ENCODE peak calls at places on chromosomes 5 and 9, in six cellular contexts. One of them, this sample, is unnamed.

GRCh38 chr5:137630216-137630971 is 105.5 kb downstream of the KLHL3 start:
- DNase-seq in NCI-H2029: no peak
- DNase-seq in DMS79 treated with DMSO at 0.1 percent for 48 hours: no peak
- DNase-seq in aorta: no peak
- DNase-seq in NCI-H510A treated with DMSO at 0.1 percent for 48 hours: no peak
- DNase-seq in CMK: no peak
- DNase-seq in this sample: no peak

GRCh38 chr9:98168952-98169488 is 23.4 kb downstream of the CORO2A start:
- DNase-seq in NCI-H2029: no peak
- DNase-seq in DMS79 treated with DMSO at 0.1 percent for 48 hours: no peak
- DNase-seq in aorta: no peak
- DNase-seq in NCI-H510A treated with DMSO at 0.1 percent for 48 hours: peak
- DNase-seq in CMK: peak
- DNase-seq in this sample: no peak

GRCh38 chr9:133738039-133738805 is at the start of gene SARDH:
- DNase-seq in NCI-H2029: peak
- DNase-seq in DMS79 treated with DMSO at 0.1 percent for 48 hours: peak
- DNase-seq in aorta: peak
- DNase-seq in NCI-H510A treated with DMSO at 0.1 percent for 48 hours: peak
- DNase-seq in CMK: peak
- DNase-seq in this sample: peak

GRCh38 chr9:107755267-107755666 is 265.7 kb upstream of the KLF4 start:
- DNase-seq in NCI-H2029: no peak
- DNase-seq in DMS79 treated with DMSO at 0.1 percent for 48 hours: no peak
- DNase-seq in aorta: no peak
- DNase-seq in NCI-H510A treated with DMSO at 0.1 percent for 48 hours: no peak
- DNase-seq in CMK: no peak
- DNase-seq in this sample: no peak

GRCh38 chr5:80990527-80990926 is 30.4 kb downstream of the RASGRF2 start:
- DNase-seq in NCI-H2029: no peak
- DNase-seq in DMS79 treated with DMSO at 0.1 percent for 48 hours: no peak
- DNase-seq in aorta: no peak
- DNase-seq in NCI-H510A treated with DMSO at 0.1 percent for 48 hours: no peak
- DNase-seq in CMK: no peak
- DNase-seq in this sample: no peak

GRCh38 chr9:84140535-84141101 is 160.0 kb downstream of the RMI1 start:
- DNase-seq in NCI-H2029: peak
- DNase-seq in DMS79 treated with DMSO at 0.1 percent for 48 hours: no peak
- DNase-seq in aorta: peak
- DNase-seq in NCI-H510A treated with DMSO at 0.1 percent for 48 hours: peak
- DNase-seq in CMK: no peak
- DNase-seq in this sample: no peak

GRCh38 chr5:156456857-156457256 is 129.9 kb downstream of the SGCD start:
- DNase-seq in NCI-H2029: no peak
- DNase-seq in DMS79 treated with DMSO at 0.1 percent for 48 hours: no peak
- DNase-seq in aorta: no peak
- DNase-seq in NCI-H510A treated with DMSO at 0.1 percent for 48 hours: no peak
- DNase-seq in CMK: no peak
- DNase-seq in this sample: no peak

GRCh38 chr9:115997923-115998322 is 155.7 kb upstream of the PAPPA start:
- DNase-seq in NCI-H2029: peak
- DNase-seq in DMS79 treated with DMSO at 0.1 percent for 48 hours: no peak
- DNase-seq in aorta: no peak
- DNase-seq in NCI-H510A treated with DMSO at 0.1 percent for 48 hours: no peak
- DNase-seq in CMK: no peak
- DNase-seq in this sample: no peak

GRCh38 chr5:107887181-107887580 is 216.4 kb upstream of the EFNA5 start:
- DNase-seq in NCI-H2029: no peak
- DNase-seq in DMS79 treated with DMSO at 0.1 percent for 48 hours: no peak
- DNase-seq in aorta: no peak
- DNase-seq in NCI-H510A treated with DMSO at 0.1 percent for 48 hours: no peak
- DNase-seq in CMK: no peak
- DNase-seq in this sample: no peak

GRCh38 chr5:9782806-9783560 is 152.8 kb upstream of the TAS2R1 start:
- DNase-seq in NCI-H2029: no peak
- DNase-seq in DMS79 treated with DMSO at 0.1 percent for 48 hours: no peak
- DNase-seq in aorta: no peak
- DNase-seq in NCI-H510A treated with DMSO at 0.1 percent for 48 hours: no peak
- DNase-seq in CMK: no peak
- DNase-seq in this sample: no peak

GRCh38 chr5:178832618-178833201 is 27.0 kb upstream of the ZNF354B start:
- DNase-seq in NCI-H2029: no peak
- DNase-seq in DMS79 treated with DMSO at 0.1 percent for 48 hours: no peak
- DNase-seq in aorta: no peak
- DNase-seq in NCI-H510A treated with DMSO at 0.1 percent for 48 hours: no peak
- DNase-seq in CMK: no peak
- DNase-seq in this sample: no peak

GRCh38 chr5:71679714-71680113 is 39.4 kb upstream of the CARTPT start:
- DNase-seq in NCI-H2029: no peak
- DNase-seq in DMS79 treated with DMSO at 0.1 percent for 48 hours: no peak
- DNase-seq in aorta: no peak
- DNase-seq in NCI-H510A treated with DMSO at 0.1 percent for 48 hours: no peak
- DNase-seq in CMK: no peak
- DNase-seq in this sample: no peak

GRCh38 chr9:69357030-69357853 is 32.2 kb downstream of the ENTREP1 start:
- DNase-seq in NCI-H2029: no peak
- DNase-seq in DMS79 treated with DMSO at 0.1 percent for 48 hours: no peak
- DNase-seq in aorta: no peak
- DNase-seq in NCI-H510A treated with DMSO at 0.1 percent for 48 hours: no peak
- DNase-seq in CMK: no peak
- DNase-seq in this sample: no peak

GRCh38 chr9:92315456-92315855 is 9.7 kb downstream of the NOL8 start:
- DNase-seq in NCI-H2029: no peak
- DNase-seq in DMS79 treated with DMSO at 0.1 percent for 48 hours: no peak
- DNase-seq in aorta: no peak
- DNase-seq in NCI-H510A treated with DMSO at 0.1 percent for 48 hours: no peak
- DNase-seq in CMK: no peak
- DNase-seq in this sample: no peak

GRCh38 chr5:180633283-180634177 is 15.9 kb downstream of the FLT4 start:
- DNase-seq in NCI-H2029: no peak
- DNase-seq in DMS79 treated with DMSO at 0.1 percent for 48 hours: no peak
- DNase-seq in aorta: peak
- DNase-seq in NCI-H510A treated with DMSO at 0.1 percent for 48 hours: no peak
- DNase-seq in CMK: no peak
- DNase-seq in this sample: peak

This sample was measured in upper lobe of right lung.